ENCODE peak calls at places on chromosomes 11 and 22, in ten cellular contexts. Y is activated CD4-positive, alpha-beta T cell treated with anti-CD3 and anti-CD28 coated beads, Interleukin-2, amount 50 U/mL, for 1 hour; C is psoas muscle; N is OCI-M1; V is erythroblast; O is AG08396; H is amygdala; S is PC-3; E is stomach; W is NCI-H187 treated with DMSO at 0.1 percent for 48 hours. T is an unnamed sample.
A peak's percentile ranks its signal among the peaks of the same experiment; 100 is the strongest.

GRCh38 chr11:9803685-9804413 is 140.0 kb downstream of the SWAP70 start:
- DNase-seq in Y (no peak), C (no peak), N (no peak), V (no peak), O (no peak), H (no peak), S (no peak), E (no peak), W (no peak), T (no peak)

GRCh38 chr11:119468511-119468910 is 45.5 kb upstream of the THY1 start:
- DNase-seq in Y (no peak), C (no peak), N (no peak), V (no peak), O (no peak), H (no peak), S (no peak), E (no peak), W (no peak), T (no peak)

GRCh38 chr11:77981346-77981947 is 13.0 kb downstream of the INTS4 start:
- DNase-seq in Y (no peak), C (no peak), N (peak; percentile 65), V (no peak), O (no peak), H (no peak), S (no peak), E (no peak), W (no peak), T (no peak)

GRCh38 chr11:19980957-19981669 is 179.2 kb downstream of the DBX1 start:
- DNase-seq in Y (no peak), C (no peak), N (peak; percentile 93), V (peak; percentile 42), O (peak; percentile 63), H (no peak), S (no peak), E (no peak), W (no peak), T (no peak)

GRCh38 chr22:48629631-48630443 is 1197.8 kb downstream of the BRD1 start:
- DNase-seq in Y (no peak), C (no peak), N (no peak), V (no peak), O (no peak), H (peak; percentile 34), S (no peak), E (no peak), W (no peak), T (no peak)

GRCh38 chr22:46233231-46233630 is 16.9 kb downstream of the CDPF1 start:
- DNase-seq in Y (no peak), C (peak; percentile 62), N (no peak), V (peak; percentile 24), O (peak; percentile 20), H (no peak), S (peak; percentile 54), E (no peak), W (no peak), T (no peak)

GRCh38 chr11:41497974-41498373 is 38.5 kb upstream of the LRRC4C start:
- DNase-seq in Y (no peak), C (no peak), N (peak; percentile 5), V (no peak), O (no peak), H (no peak), S (no peak), E (no peak), W (no peak), T (no peak)

GRCh38 chr22:42716649-42717127 is 4.0 kb downstream of the A4GALT start:
- DNase-seq in Y (no peak), C (no peak), N (no peak), V (no peak), O (no peak), H (no peak), S (no peak), E (no peak), W (peak; percentile 1), T (peak; percentile 72)

GRCh38 chr22:46965552-46966494 is 203.4 kb downstream of the TBC1D22A start:
- DNase-seq in Y (no peak), C (no peak), N (no peak), V (no peak), O (no peak), H (no peak), S (no peak), E (no peak), W (no peak), T (no peak)

GRCh38 chr22:45917700-45918454 is 59.1 kb downstream of the WNT7B start:
- DNase-seq in Y (no peak), C (no peak), N (no peak), V (no peak), O (no peak), H (no peak), S (no peak), E (no peak), W (no peak), T (no peak)

GRCh38 chr11:70834984-70835560 is 417.3 kb downstream of the SHANK2 start:
- DNase-seq in Y (no peak), C (no peak), N (no peak), V (no peak), O (no peak), H (no peak), S (no peak), E (no peak), W (peak; percentile 18), T (no peak)

GRCh38 chr11:1874406-1875092 is 17.1 kb downstream of the PRR33 start:
- DNase-seq in Y (no peak), C (peak; percentile 42), N (no peak), V (no peak), O (no peak), H (no peak), S (no peak), E (no peak), W (no peak), T (no peak)

GRCh38 chr22:30398685-30399680 is 2.2 kb downstream of the SEC14L2 start:
- DNase-seq in Y (no peak), C (no peak), N (peak; percentile 62), V (no peak), O (no peak), H (no peak), S (no peak), E (no peak), W (no peak), T (no peak)

GRCh38 chr11:72303179-72303578 is 59.2 kb upstream of the PHOX2A start:
- DNase-seq in Y (no peak), C (no peak), N (no peak), V (no peak), O (no peak), H (no peak), S (no peak), E (no peak), W (no peak), T (no peak)

GRCh38 chr22:20438678-20439492 is 1.3 kb upstream of the SCARF2 start:
- DNase-seq in Y (no peak), C (no peak), N (no peak), V (no peak), O (peak; percentile 86), H (no peak), S (no peak), E (no peak), W (no peak), T (peak; percentile 38)

GRCh38 chr22:25362215-25362882 is 142.9 kb downstream of the CRYBB2 start:
- DNase-seq in Y (peak; percentile 68), C (peak; percentile 58), N (peak; percentile 90), V (peak; percentile 67), O (peak; percentile 86), H (no peak), S (peak; percentile 53), E (peak; percentile 71), W (no peak), T (peak; percentile 84)

GRCh38 chr22:25881353-25881752 is 139.4 kb downstream of the MYO18B start:
- DNase-seq in Y (no peak), C (no peak), N (no peak), V (no peak), O (no peak), H (no peak), S (no peak), E (no peak), W (no peak), T (no peak)

GRCh38 chr22:47337161-47337621 is 574.7 kb downstream of the TBC1D22A start:
- DNase-seq in Y (no peak), C (no peak), N (peak; percentile 59), V (no peak), O (peak; percentile 68), H (no peak), S (peak; percentile 88), E (no peak), W (no peak), T (no peak)

GRCh38 chr11:57793711-57794110 is 32.1 kb downstream of the CTNND1 start:
- DNase-seq in Y (no peak), C (no peak), N (no peak), V (no peak), O (no peak), H (no peak), S (no peak), E (no peak), W (no peak), T (no peak)